ENCODE peak calls at places on chromosomes 2 and 18, in six cellular contexts. D is IMR-90; G is CD8-positive, alpha-beta T cell; K is GM12865; Y is body of pancreas; E is foreskin fibroblast. H is an unnamed sample.

GRCh38 chr18:9506046-9506792 is 30.9 kb downstream of the RALBP1 start:
- DNase-seq in D (peak; percentile 16), G (no peak), K (peak; percentile 31), Y (peak; percentile 23), E (no peak), H (no peak)

GRCh38 chr18:2515908-2516625 is 55.2 kb downstream of the METTL4 start:
- DNase-seq in D (peak; percentile 95), G (no peak), K (peak; percentile 11), Y (no peak), E (peak; percentile 97), H (no peak)

GRCh38 chr18:14928396-14928795 is 180.4 kb downstream of the ANKRD30B start:
- DNase-seq in D (no peak), G (no peak), K (no peak), Y (no peak), E (no peak), H (no peak)

GRCh38 chr18:26473721-26474120 is 74.6 kb downstream of the KCTD1 start:
- DNase-seq in D (no peak), G (no peak), K (no peak), Y (no peak), E (peak; percentile 39), H (no peak)

GRCh38 chr2:142989276-142990204 is 112.1 kb downstream of the KYNU start:
- DNase-seq in D (peak; percentile 71), G (no peak), K (peak; percentile 38), Y (no peak), E (peak; percentile 64), H (peak; percentile 13)

GRCh38 chr2:239026711-239027430 is 179.0 kb downstream of the TWIST2 start:
- DNase-seq in D (no peak), G (no peak), K (no peak), Y (no peak), E (peak; percentile 35), H (no peak)

GRCh38 chr2:233441161-233442027 is 87.1 kb downstream of the DGKD start:
- DNase-seq in D (no peak), G (no peak), K (no peak), Y (no peak), E (no peak), H (no peak)

GRCh38 chr2:225100269-225100668 is 58.0 kb upstream of the DOCK10 start:
- DNase-seq in D (peak; percentile 34), G (no peak), K (no peak), Y (no peak), E (peak; percentile 31), H (no peak)

GRCh38 chr2:215982465-215982875 is 30.9 kb downstream of the MREG start:
- DNase-seq in D (peak; percentile 85), G (no peak), K (peak; percentile 85), Y (peak; percentile 59), E (peak; percentile 52), H (no peak)

GRCh38 chr2:157875720-157876065 is 437 bp downstream of the ACVR1 start:
- DNase-seq in D (no peak), G (peak; percentile 45), K (no peak), Y (peak; percentile 63), E (no peak), H (no peak)

GRCh38 chr2:194363878-194364277 is 1293.1 kb upstream of the SLC39A10 start:
- DNase-seq in D (no peak), G (no peak), K (no peak), Y (no peak), E (no peak), H (no peak)

GRCh38 chr2:105470979-105471378 is 72.1 kb upstream of the FHL2 start:
- DNase-seq in D (no peak), G (no peak), K (no peak), Y (no peak), E (no peak), H (no peak)

GRCh38 chr2:4053769-4054493 is 350.6 kb downstream of the DCDC2C start:
- DNase-seq in D (no peak), G (no peak), K (no peak), Y (no peak), E (no peak), H (no peak)

GRCh38 chr2:3492951-3493609 is 26.3 kb downstream of the ADI1 start:
- DNase-seq in D (peak; percentile 96), G (no peak), K (no peak), Y (peak; percentile 35), E (peak; percentile 67), H (no peak)

GRCh38 chr2:44244135-44244871 is 31.0 kb upstream of the SLC3A1 start:
- DNase-seq in D (peak; percentile 68), G (peak; percentile 61), K (peak; percentile 80), Y (peak; percentile 89), E (peak; percentile 82), H (peak; percentile 73)

GRCh38 chr2:24818721-24819167 is 25.5 kb downstream of the CENPO start:
- DNase-seq in D (peak; percentile 63), G (no peak), K (no peak), Y (peak; percentile 54), E (peak; percentile 49), H (no peak)

GRCh38 chr2:199405241-199405640 is 52.5 kb downstream of the SATB2 start:
- DNase-seq in D (peak; percentile 17), G (no peak), K (peak; percentile 11), Y (no peak), E (peak; percentile 58), H (no peak)

GRCh38 chr2:216281881-216282280 is 90.4 kb downstream of the MARCHF4 start:
- DNase-seq in D (no peak), G (no peak), K (no peak), Y (no peak), E (peak; percentile 24), H (no peak)

GRCh38 chr18:75247041-75247551 is 36.5 kb downstream of the TSHZ1 start:
- DNase-seq in D (peak; percentile 52), G (no peak), K (no peak), Y (no peak), E (peak; percentile 82), H (no peak)

GRCh38 chr2:172085460-172086159 is at the start of gene DLX1:
- DNase-seq in D (no peak), G (no peak), K (no peak), Y (no peak), E (no peak), H (no peak)

GRCh38 chr2:27281855-27282559 is at the start of gene TRIM54:
- DNase-seq in D (peak; percentile 33), G (no peak), K (no peak), Y (no peak), E (peak; percentile 31), H (no peak)

GRCh38 chr2:62662548-62662947 is 43.0 kb upstream of the EHBP1 start:
- DNase-seq in D (no peak), G (no peak), K (peak; percentile 36), Y (no peak), E (no peak), H (no peak)

GRCh38 chr2:11573418-11574175 is 39.8 kb downstream of the GREB1 start:
- DNase-seq in D (peak; percentile 58), G (no peak), K (no peak), Y (peak; percentile 2), E (no peak), H (no peak)

GRCh38 chr2:173571021-173571821 is 216.5 kb downstream of the CDCA7 start:
- DNase-seq in D (peak; percentile 39), G (no peak), K (peak; percentile 24), Y (peak; percentile 20), E (peak; percentile 67), H (no peak)

GRCh38 chr2:242031481-242032019 is 162.0 kb downstream of the RTP5 start:
- DNase-seq in D (peak; percentile 95), G (peak; percentile 63), K (no peak), Y (no peak), E (peak; percentile 61), H (no peak)

GRCh38 chr2:170191166-170191872 is 13.4 kb downstream of the MYO3B start:
- DNase-seq in D (no peak), G (no peak), K (no peak), Y (no peak), E (no peak), H (no peak)

GRCh38 chr2:226837334-226837733 is 1.5 kb downstream of the RHBDD1 start:
- DNase-seq in D (no peak), G (no peak), K (no peak), Y (no peak), E (no peak), H (no peak)

GRCh38 chr18:42131044-42131939 is 176.3 kb downstream of the PIK3C3 start:
- DNase-seq in D (no peak), G (no peak), K (no peak), Y (peak; percentile 27), E (no peak), H (no peak)

H was measured in KG1.